ENCODE peak calls at places on chromosomes 2 and 18, in nine cellular contexts. One of them, this sample, is unnamed.

GRCh38 chr18:29285471-29285870 is 1108.5 kb upstream of the CDH2 start:
- DNase-seq in effector CD4-positive, alpha-beta T cell: no peak
- DNase-seq in non-pigmented ciliary epithelial cell: no peak
- DNase-seq in ecto neural progenitor cell: no peak
- DNase-seq in left ventricle myocardium superior: no peak
- DNase-seq in iPS DF 19.7: no peak
- DNase-seq in nucleus accumbens: no peak
- DNase-seq in pancreas: no peak
- DNase-seq in CD8-positive, alpha-beta memory T cell: no peak
- DNase-seq in this sample: no peak

GRCh38 chr2:100990166-100990565 is 11.9 kb upstream of the RPL31 start:
- DNase-seq in effector CD4-positive, alpha-beta T cell: no peak
- DNase-seq in non-pigmented ciliary epithelial cell: no peak
- DNase-seq in ecto neural progenitor cell: no peak
- DNase-seq in left ventricle myocardium superior: no peak
- DNase-seq in iPS DF 19.7: no peak
- DNase-seq in nucleus accumbens: no peak
- DNase-seq in pancreas: no peak
- DNase-seq in CD8-positive, alpha-beta memory T cell: no peak
- DNase-seq in this sample: no peak

GRCh38 chr2:170238776-170239175 is 60.8 kb downstream of the MYO3B start:
- DNase-seq in effector CD4-positive, alpha-beta T cell: no peak
- DNase-seq in non-pigmented ciliary epithelial cell: no peak
- DNase-seq in ecto neural progenitor cell: no peak
- DNase-seq in left ventricle myocardium superior: no peak
- DNase-seq in iPS DF 19.7: no peak
- DNase-seq in nucleus accumbens: no peak
- DNase-seq in pancreas: no peak
- DNase-seq in CD8-positive, alpha-beta memory T cell: no peak
- DNase-seq in this sample: no peak

GRCh38 chr2:240644171-240644651 is 18.9 kb downstream of the GPR35 start:
- DNase-seq in effector CD4-positive, alpha-beta T cell: no peak
- DNase-seq in non-pigmented ciliary epithelial cell: no peak
- DNase-seq in ecto neural progenitor cell: no peak
- DNase-seq in left ventricle myocardium superior: no peak
- DNase-seq in iPS DF 19.7: no peak
- DNase-seq in nucleus accumbens: no peak
- DNase-seq in pancreas: no peak
- DNase-seq in CD8-positive, alpha-beta memory T cell: no peak
- DNase-seq in this sample: no peak

GRCh38 chr2:148989882-148990493 is 48.5 kb upstream of the LYPD6B start:
- DNase-seq in effector CD4-positive, alpha-beta T cell: peak; percentile 43
- DNase-seq in non-pigmented ciliary epithelial cell: peak; percentile 61
- DNase-seq in ecto neural progenitor cell: no peak
- DNase-seq in left ventricle myocardium superior: no peak
- DNase-seq in iPS DF 19.7: peak; percentile 50
- DNase-seq in nucleus accumbens: peak; percentile 41
- DNase-seq in pancreas: peak; percentile 40
- DNase-seq in CD8-positive, alpha-beta memory T cell: peak; percentile 18
- DNase-seq in this sample: no peak

GRCh38 chr2:111100765-111101162 is 19.9 kb upstream of the BCL2L11 start:
- DNase-seq in effector CD4-positive, alpha-beta T cell: no peak
- DNase-seq in non-pigmented ciliary epithelial cell: no peak
- DNase-seq in ecto neural progenitor cell: no peak
- DNase-seq in left ventricle myocardium superior: no peak
- DNase-seq in iPS DF 19.7: no peak
- DNase-seq in nucleus accumbens: no peak
- DNase-seq in pancreas: no peak
- DNase-seq in CD8-positive, alpha-beta memory T cell: no peak
- DNase-seq in this sample: no peak

GRCh38 chr2:30453498-30453897 is 6.5 kb downstream of the LCLAT1 start:
- DNase-seq in effector CD4-positive, alpha-beta T cell: no peak
- DNase-seq in non-pigmented ciliary epithelial cell: no peak
- DNase-seq in ecto neural progenitor cell: no peak
- DNase-seq in left ventricle myocardium superior: no peak
- DNase-seq in iPS DF 19.7: no peak
- DNase-seq in nucleus accumbens: no peak
- DNase-seq in pancreas: no peak
- DNase-seq in CD8-positive, alpha-beta memory T cell: no peak
- DNase-seq in this sample: no peak

GRCh38 chr18:78927616-78928015 is 52.0 kb upstream of the SALL3 start:
- DNase-seq in effector CD4-positive, alpha-beta T cell: no peak
- DNase-seq in non-pigmented ciliary epithelial cell: no peak
- DNase-seq in ecto neural progenitor cell: no peak
- DNase-seq in left ventricle myocardium superior: no peak
- DNase-seq in iPS DF 19.7: no peak
- DNase-seq in nucleus accumbens: no peak
- DNase-seq in pancreas: no peak
- DNase-seq in CD8-positive, alpha-beta memory T cell: no peak
- DNase-seq in this sample: no peak

GRCh38 chr2:144230452-144231085 is 289.4 kb downstream of the ZEB2 start:
- DNase-seq in effector CD4-positive, alpha-beta T cell: no peak
- DNase-seq in non-pigmented ciliary epithelial cell: no peak
- DNase-seq in ecto neural progenitor cell: no peak
- DNase-seq in left ventricle myocardium superior: no peak
- DNase-seq in iPS DF 19.7: no peak
- DNase-seq in nucleus accumbens: no peak
- DNase-seq in pancreas: no peak
- DNase-seq in CD8-positive, alpha-beta memory T cell: no peak
- DNase-seq in this sample: no peak

GRCh38 chr2:207662203-207662602 is 37.0 kb upstream of the METTL21A start:
- DNase-seq in effector CD4-positive, alpha-beta T cell: no peak
- DNase-seq in non-pigmented ciliary epithelial cell: no peak
- DNase-seq in ecto neural progenitor cell: no peak
- DNase-seq in left ventricle myocardium superior: no peak
- DNase-seq in iPS DF 19.7: no peak
- DNase-seq in nucleus accumbens: no peak
- DNase-seq in pancreas: peak; percentile 23
- DNase-seq in CD8-positive, alpha-beta memory T cell: no peak
- DNase-seq in this sample: no peak